ENCODE peak calls at places on chromosomes 7 and 10, in five cellular contexts. Y, A, W, D and Z are unnamed samples.

GRCh38 chr10:24381235-24382010 is 172.5 kb downstream of the KIAA1217 start:
- DNase-seq in Y (no peak), A (no peak), W (no peak), D (no peak), Z (no peak)

GRCh38 chr10:660413-660979 is 29.0 kb downstream of the DIP2C start:
- DNase-seq in Y (no peak), A (no peak), W (no peak), D (no peak), Z (no peak)

GRCh38 chr10:5708356-5708755 is 23.7 kb downstream of the TASOR2 start:
- DNase-seq in Y (no peak), A (no peak), W (no peak), D (no peak), Z (no peak)

GRCh38 chr10:132398566-132398991 is 1.6 kb downstream of the PWWP2B start:
- DNase-seq in Y (no peak), A (peak; percentile 12), W (peak; percentile 22), D (no peak), Z (no peak)

GRCh38 chr7:50502947-50503346 is 52.8 kb upstream of the FIGNL1 start:
- DNase-seq in Y (no peak), A (peak; percentile 28), W (no peak), D (no peak), Z (no peak)

GRCh38 chr10:61626209-61626608 is 36.5 kb upstream of the CABCOCO1 start:
- DNase-seq in Y (no peak), A (no peak), W (no peak), D (no peak), Z (no peak)

GRCh38 chr10:116097239-116097751 is 175.7 kb downstream of the GFRA1 start:
- DNase-seq in Y (no peak), A (no peak), W (no peak), D (no peak), Z (no peak)

GRCh38 chr7:99127636-99128035 is 16.3 kb downstream of the SMURF1 start:
- DNase-seq in Y (no peak), A (no peak), W (no peak), D (no peak), Z (no peak)

GRCh38 chr7:2009541-2010001 is 223.2 kb downstream of the MAD1L1 start:
- DNase-seq in Y (no peak), A (peak; percentile 82), W (no peak), D (peak; percentile 59), Z (no peak)

GRCh38 chr10:69057261-69057950 is 30.5 kb upstream of the SRGN start:
- DNase-seq in Y (no peak), A (peak; percentile 58), W (no peak), D (no peak), Z (no peak)

GRCh38 chr10:92177546-92177945 is 113.3 kb downstream of the CPEB3 start:
- DNase-seq in Y (no peak), A (no peak), W (no peak), D (no peak), Z (no peak)

GRCh38 chr10:44366936-44367630 is 17.8 kb downstream of the CXCL12 start:
- DNase-seq in Y (no peak), A (no peak), W (no peak), D (no peak), Z (no peak)

GRCh38 chr10:122504551-122504950 is 43.2 kb downstream of the HTRA1 start:
- DNase-seq in Y (peak; percentile 87), A (peak; percentile 92), W (peak; percentile 92), D (peak; percentile 30), Z (peak; percentile 95)

GRCh38 chr7:97298561-97298960 is 181.1 kb downstream of the SDHAF3 start:
- DNase-seq in Y (no peak), A (no peak), W (no peak), D (no peak), Z (no peak)

GRCh38 chr7:19944363-19945120 is 171.1 kb upstream of the TMEM196 start:
- DNase-seq in Y (no peak), A (no peak), W (no peak), D (no peak), Z (no peak)

GRCh38 chr10:23408330-23408976 is 30.4 kb upstream of the OTUD1 start:
- DNase-seq in Y (no peak), A (no peak), W (no peak), D (no peak), Z (no peak)

GRCh38 chr10:35857860-35858259 is 215.8 kb upstream of the FZD8 start:
- DNase-seq in Y (no peak), A (no peak), W (no peak), D (no peak), Z (no peak)

GRCh38 chr7:28269700-28270361 is 89.2 kb upstream of the JAZF1 start:
- DNase-seq in Y (no peak), A (no peak), W (no peak), D (no peak), Z (no peak)

GRCh38 chr7:20793686-20794394 is 7.2 kb upstream of the SP8 start:
- DNase-seq in Y (no peak), A (no peak), W (no peak), D (no peak), Z (no peak)

GRCh38 chr10:21296575-21297355 is 228.7 kb downstream of the SKIDA1 start:
- DNase-seq in Y (no peak), A (no peak), W (no peak), D (no peak), Z (no peak)

GRCh38 chr10:21292763-21293517 is 232.5 kb downstream of the SKIDA1 start:
- DNase-seq in Y (peak; percentile 67), A (peak; percentile 68), W (peak; percentile 71), D (peak; percentile 25), Z (no peak)

GRCh38 chr10:21290499-21291160 is 234.9 kb downstream of the SKIDA1 start:
- DNase-seq in Y (no peak), A (no peak), W (no peak), D (no peak), Z (no peak)

GRCh38 chr10:21297525-21298383 is 227.7 kb downstream of the SKIDA1 start:
- DNase-seq in Y (no peak), A (no peak), W (no peak), D (no peak), Z (no peak)

GRCh38 chr10:21293518-21294356 is 231.7 kb downstream of the SKIDA1 start:
- DNase-seq in Y (no peak), A (no peak), W (no peak), D (no peak), Z (no peak)
- H3K4me3 ChIP-seq in Y (peak overlapping the region; percentile 2), A (peak overlapping the region; percentile 53), W (no peak overlapping the region), D (peak overlapping the region; percentile 39), Z (peak overlapping the region; percentile 28)

DNA sequence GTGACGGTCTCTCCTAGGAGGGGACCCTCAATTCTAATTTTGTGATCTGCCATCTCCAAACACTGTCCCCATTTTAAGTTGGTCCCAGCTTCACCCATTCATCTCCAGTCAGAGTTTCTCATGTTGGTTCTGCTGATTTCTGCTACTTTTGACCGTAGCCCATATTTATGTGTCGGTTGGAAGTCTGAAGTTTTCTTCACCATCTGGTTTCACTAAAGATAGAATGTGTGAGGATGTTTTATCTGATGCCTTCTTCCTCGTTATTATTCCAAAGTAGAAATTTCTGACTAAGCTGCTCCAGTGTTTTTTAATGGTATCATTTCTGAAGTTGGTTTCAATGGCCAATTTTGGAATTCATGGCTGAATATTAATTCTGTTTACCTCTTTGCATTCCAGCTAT is 21.3 kb upstream of the IFIT2 start:
- DNase-seq in Y (no peak), A (no peak), W (no peak), D (no peak), Z (no peak)
- H3K4me1 ChIP-seq in Y (peaks cover 7% of the 10 kb centered on the region), A (peaks cover 51% of the 10 kb centered on the region), W (peaks cover 6% of the 10 kb centered on the region), D (peaks cover 36% of the 10 kb centered on the region), Z (peaks cover 58% of the 10 kb centered on the region)

DNA sequence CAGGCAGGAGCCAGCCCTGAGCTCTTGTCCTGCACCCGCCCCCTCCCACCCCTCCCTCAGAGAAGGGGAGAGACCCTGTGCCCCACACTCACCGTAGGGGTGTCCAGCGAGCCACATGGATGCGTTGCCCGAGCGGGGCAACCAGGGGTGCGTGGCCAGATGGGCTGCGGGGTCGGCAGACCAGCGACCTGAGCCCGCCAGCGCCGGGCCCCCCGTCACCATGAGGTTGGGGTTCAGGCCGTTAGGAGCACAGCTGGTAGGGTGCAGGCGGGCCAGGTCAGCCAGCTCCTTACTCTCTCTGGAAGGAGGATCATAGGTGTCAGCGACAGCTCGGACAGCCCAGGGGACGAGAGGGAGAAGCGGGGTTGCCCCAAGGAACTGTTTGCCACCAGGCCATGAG is 46.4 kb downstream of the TNRC18 start:
- DNase-seq in Y (no peak), A (no peak), W (no peak), D (no peak), Z (no peak)
- TF ChIP-seq CTCF in Y (no peak), A (no peak), W (no peak), D (no peak), Z (no peak)

DNA sequence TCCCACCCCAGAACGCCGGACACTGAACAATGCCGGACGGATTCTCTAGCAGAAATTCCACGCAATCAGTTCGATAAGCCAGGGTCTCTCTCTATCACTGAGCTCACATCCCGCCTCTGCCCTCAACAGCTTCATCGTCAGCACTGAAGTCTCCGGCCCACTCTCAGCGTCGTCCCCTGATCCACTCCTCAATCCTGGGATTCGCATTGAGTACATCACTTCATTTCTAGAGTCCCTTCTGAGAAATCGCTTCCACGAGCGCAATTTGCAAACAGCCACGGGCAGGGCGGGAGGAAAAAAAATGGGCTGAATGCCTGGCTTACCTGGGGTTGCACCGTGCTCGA is 357 bp downstream of the YME1L1 start:
- DNase-seq in Y (peak; percentile 16), A (no peak), W (no peak), D (no peak), Z (no peak)
- H3K4me3 ChIP-seq in Y (peak overlapping the region; percentile 70), A (peak overlapping the region; percentile 94), W (peak overlapping the region; percentile 93), D (peak overlapping the region; percentile 91), Z (peak overlapping the region; percentile 79)

GRCh38 chr7:80611779-80612178 is 26.7 kb upstream of the CD36 start:
- DNase-seq in Y (peak; percentile 75), A (peak; percentile 67), W (no peak), D (peak; percentile 9), Z (no peak)

GRCh38 chr7:80611353-80611752 is 27.1 kb upstream of the CD36 start:
- DNase-seq in Y (no peak), A (no peak), W (no peak), D (no peak), Z (no peak)

GRCh38 chr7:80608292-80608691 is 30.1 kb upstream of the CD36 start:
- DNase-seq in Y (no peak), A (no peak), W (no peak), D (no peak), Z (no peak)

GRCh38 chr7:80613519-80613918 is 24.9 kb upstream of the CD36 start:
- DNase-seq in Y (no peak), A (no peak), W (no peak), D (no peak), Z (no peak)

GRCh38 chr7:80609732-80610131 is 28.7 kb upstream of the CD36 start:
- DNase-seq in Y (no peak), A (no peak), W (no peak), D (no peak), Z (no peak)
- H3K4me1 ChIP-seq in Y (no peaks in the 10 kb centered on the region), A (peaks cover 86% of the 10 kb centered on the region), W (no peaks in the 10 kb centered on the region), D (peaks cover 4% of the 10 kb centered on the region), Z (peaks cover 10% of the 10 kb centered on the region)

GRCh38 chr7:36863901-36864701 is 139.8 kb upstream of the AOAH start:
- DNase-seq in Y (no peak), A (no peak), W (no peak), D (peak; percentile 34), Z (no peak)
- TF ChIP-seq CTCF in Y (no peak), A (no peak), W (no peak), D (no peak), Z (no peak)

GRCh38 chr7:121510858-121511482 is 114.9 kb upstream of the FAM3C start:
- DNase-seq in Y (no peak), A (no peak), W (no peak), D (no peak), Z (no peak)
- H3K4me3 ChIP-seq in Y (no peak overlapping the region), A (no peak overlapping the region), W (no peak overlapping the region), D (no peak overlapping the region), Z (no peak overlapping the region)

GRCh38 chr7:55484834-55485233 is 87.5 kb downstream of the VOPP1 start:
- DNase-seq in Y (no peak), A (no peak), W (no peak), D (no peak), Z (no peak)
- H3K4me1 ChIP-seq in Y (no peaks in the 10 kb centered on the region), A (no peaks in the 10 kb centered on the region), W (no peaks in the 10 kb centered on the region), D (peaks cover 10% of the 10 kb centered on the region), Z (no peaks in the 10 kb centered on the region)